ENCODE peak calls at places on chromosomes 3 and 15, in nine cellular contexts. O is gastrocnemius medialis, E is heart left ventricle, Z is GM12878, B is IMR-90, A is HepG2, H is A549, C is upper lobe of left lung, V is body of pancreas. F is an unnamed sample. For H3K4me1 and H3K9me3, the result is how much of the 10 kb centered on the place peaks cover.

GRCh38 chr3:126264952-126265351 is 84.6 kb upstream of the ALDH1L1 start:
- ATAC-seq in Z (no peak), E (no peak), O (no peak), B (no peak), H (no peak), C (no peak), V (no peak), A (peak), F (no peak)

GRCh38 chr3:146177986-146178385 is 17.0 kb upstream of the PLOD2 start:
- ATAC-seq in C (peak), B (no peak), Z (no peak), E (no peak), V (no peak), H (no peak), A (no peak), O (no peak), F (no peak)

GRCh38 chr15:36643551-36643950 is 64.1 kb downstream of the CDIN1 start:
- ATAC-seq in E (no peak), Z (no peak), B (no peak), H (no peak), V (no peak), A (no peak), C (no peak), O (no peak), F (no peak)

GRCh38 chr3:177618873-177619771 is 421.8 kb upstream of the TBL1XR1 start:
- ATAC-seq in E (no peak), B (peak), V (peak), Z (no peak), A (no peak), C (no peak), O (no peak), H (no peak), F (peak)

GRCh38 chr15:100713163-100713867 is 110.9 kb downstream of the ASB7 start:
- ATAC-seq in B (peak), V (peak), O (no peak), A (peak), E (no peak), C (no peak), Z (no peak), H (peak), F (no peak)

GRCh38 chr3:132220986-132221385 is 96.2 kb upstream of the ACP3 start:
- ATAC-seq in B (no peak), Z (no peak), H (no peak), V (no peak), E (no peak), O (no peak), A (no peak), C (no peak), F (no peak)

GRCh38 chr3:48226959-48227358 is 3.7 kb downstream of the CAMP start:
- ATAC-seq in E (no peak), O (no peak), H (no peak), C (no peak), V (no peak), B (no peak), A (no peak), Z (peak), F (no peak)

GRCh38 chr3:125051715-125052581 is 3.8 kb downstream of the HEG1 start:
- ATAC-seq in H (no peak), A (no peak), Z (peak), V (no peak), O (peak), C (peak), E (peak), B (peak), F (peak)

GRCh38 chr3:108493862-108494261 is 16.5 kb downstream of the MYH15 start:
- ATAC-seq in O (no peak), H (peak), E (no peak), B (peak), A (peak), C (no peak), V (no peak), Z (peak), F (no peak)

GRCh38 chr3:186359078-186359477 is 3.0 kb downstream of the DGKG start:
- ATAC-seq in A (peak), H (no peak), O (no peak), V (no peak), C (no peak), Z (no peak), B (no peak), E (no peak), F (no peak)

GRCh38 chr3:73070675-73071575 is 9.5 kb downstream of the EBLN2 start:
- ATAC-seq in B (peak), Z (no peak), V (no peak), E (no peak), A (peak), C (peak), H (peak), O (no peak), F (no peak)

DNA sequence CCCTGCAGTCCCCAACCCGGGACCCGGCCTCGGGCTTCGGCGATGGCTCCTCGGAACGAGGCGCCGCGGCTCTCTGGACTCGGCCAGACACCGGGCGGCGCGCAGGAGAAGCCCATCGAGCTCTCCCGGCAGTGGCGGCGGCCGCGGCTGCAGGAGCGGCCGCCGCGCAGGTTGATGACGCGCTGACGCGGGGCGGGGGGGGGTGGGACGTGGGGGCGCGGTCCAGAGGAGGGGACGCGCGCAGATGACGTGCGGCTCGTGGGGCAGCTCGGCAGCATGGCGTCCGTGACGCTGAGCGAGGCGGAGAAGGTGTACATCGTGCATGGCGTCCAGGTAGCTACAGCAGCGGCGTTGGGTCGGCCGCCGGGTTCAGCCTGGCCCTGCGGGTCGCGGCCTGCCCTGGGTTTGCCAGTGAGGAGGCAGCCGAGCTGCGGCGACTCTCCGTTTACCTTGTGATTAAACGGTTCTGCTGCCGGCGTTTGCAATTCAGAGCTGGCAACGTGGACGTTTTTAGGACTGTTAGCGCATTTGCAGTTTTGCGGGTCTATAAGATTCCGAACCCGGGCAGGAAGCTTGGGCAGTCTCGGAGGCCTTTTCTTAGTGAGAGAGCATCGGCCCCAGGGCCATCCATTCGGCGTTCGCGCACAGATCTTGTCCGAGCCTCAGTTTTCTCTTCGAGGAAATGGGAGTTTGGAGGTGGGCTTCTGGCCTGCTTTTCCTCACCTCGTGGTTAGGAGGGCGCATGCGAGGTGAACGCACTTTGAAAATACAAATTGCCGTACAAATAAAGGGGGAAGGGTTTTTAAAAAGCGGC is at the start of the genes EXOSC7 and ZDHHC3:
- ATAC-seq in E (peak), H (peak), A (peak), C (peak), O (peak), B (peak), V (peak), Z (peak), F (peak)
- H3K4me1 ChIP-seq in E (under half), H (under half), A (half or more), C (under half), O (under half), B (under half), V (under half), Z (under half), F (under half)

GRCh38 chr3:192917508-192918274 is at the start of gene MB21D2:
- ATAC-seq in Z (peak), O (peak), B (peak), A (peak), H (peak), C (peak), V (peak), E (peak), F (peak)
- TF ChIP-seq POLR2A in Z (peak), O (peak), B (peak), A (peak), H (peak), C (no peak), V (peak), E (no peak), F (peak)

GRCh38 chr3:55337641-55338174 is 149.4 kb downstream of the WNT5A start:
- ATAC-seq in Z (no peak), C (no peak), A (no peak), O (no peak), E (no peak), B (no peak), V (no peak), H (no peak), F (no peak)
- H3K9me3 ChIP-seq in Z (under half), C (under half), A (under half), O (under half), E (under half), B (under half), V (under half), H (under half), F (under half)

GRCh38 chr15:74132681-74133070 is 2.3 kb downstream of the ISLR2 start:
- ATAC-seq in H (no peak), C (no peak), E (no peak), Z (no peak), V (no peak), B (no peak), O (no peak), A (no peak), F (no peak)

GRCh38 chr15:74130089-74130848 is at the start of gene ISLR2:
- ATAC-seq in C (no peak), V (no peak), A (no peak), Z (no peak), O (no peak), E (no peak), H (no peak), B (no peak), F (no peak)

GRCh38 chr15:74130849-74131617 is 647 bp downstream of the ISLR2 start:
- ATAC-seq in E (no peak), A (no peak), C (no peak), V (no peak), H (no peak), O (no peak), B (no peak), Z (no peak), F (no peak)

GRCh38 chr15:74133071-74133702 is 2.8 kb downstream of the ISLR2 start:
- ATAC-seq in V (no peak), O (no peak), E (no peak), A (no peak), Z (peak), C (no peak), H (no peak), B (no peak), F (no peak)

GRCh38 chr15:74131618-74132191 is 1.3 kb downstream of the ISLR2 start:
- ATAC-seq in B (no peak), A (no peak), V (no peak), C (no peak), Z (no peak), H (no peak), O (no peak), E (no peak), F (no peak)
- H3K4me1 ChIP-seq in B (under half), A (under half), V (under half), C (half or more), Z (under half), H (under half), O (under half), E (under half), F (under half)

DNA sequence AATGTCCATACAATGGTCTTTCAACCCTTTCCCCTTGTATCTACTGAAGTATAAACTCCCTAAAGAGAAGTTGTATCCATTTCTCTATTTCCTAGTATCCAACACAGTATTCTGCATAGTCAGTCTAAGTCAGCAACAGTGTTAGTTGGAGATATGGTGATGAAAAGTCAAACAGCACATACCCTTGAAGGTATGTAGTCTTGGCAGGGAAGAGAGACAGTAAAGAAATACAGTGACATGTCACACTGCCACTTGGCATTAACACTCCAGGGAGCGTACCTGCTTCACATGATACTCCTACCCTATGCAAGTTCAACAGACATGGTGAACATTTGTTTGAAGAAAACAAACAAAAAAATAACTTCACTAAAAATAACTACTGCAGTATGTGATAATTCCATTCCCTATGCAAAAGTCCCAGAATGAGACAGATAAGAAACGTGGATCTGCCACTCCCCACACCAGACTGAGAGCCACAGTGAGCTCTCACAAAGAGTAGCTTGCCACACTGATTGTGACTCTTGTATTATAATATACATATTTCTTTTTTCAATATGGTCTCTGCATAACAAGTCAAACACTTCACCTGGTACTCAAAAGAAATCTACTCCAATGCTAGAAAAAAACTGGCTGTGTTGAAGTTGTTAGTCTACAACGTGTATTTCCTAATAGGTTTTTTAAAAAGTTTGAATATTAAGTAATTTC is 5.9 kb downstream of the PDCD10 start:
- ATAC-seq in Z (peak), C (no peak), O (no peak), H (no peak), B (peak), E (peak), A (no peak), V (no peak), F (no peak)
- TF ChIP-seq POLR2A in Z (no peak), C (no peak), O (no peak), H (no peak), B (no peak), E (no peak), A (no peak), V (no peak), F (no peak)